ENCODE peak calls at places on chromosomes 3 and 15, in seven cellular contexts. Z is GM23338, O is heart left ventricle, R is AG04450, P is WERI-Rb-1, S is fibroblast of lung, B is pancreas. G is an unnamed sample.

GRCh38 chr3:46979958-46980497 is 562 bp downstream of the NBEAL2 start:
- DNase-seq in Z (no peak), O (no peak), R (no peak), P (no peak), S (no peak), B (peak; percentile 53), G (no peak)

GRCh38 chr3:128432301-128432897 is 34.3 kb downstream of the DNAJB8 start:
- DNase-seq in Z (peak; percentile 77), O (no peak), R (no peak), P (no peak), S (no peak), B (no peak), G (no peak)

GRCh38 chr3:183924956-183925355 is 40.3 kb upstream of the PARL start:
- DNase-seq in Z (no peak), O (no peak), R (peak; percentile 44), P (no peak), S (peak; percentile 61), B (no peak), G (peak; percentile 53)

GRCh38 chr15:90001683-90002427 is 731 bp downstream of the ZNF710 start:
- DNase-seq in Z (peak; percentile 83), O (peak; percentile 64), R (no peak), P (peak; percentile 38), S (peak; percentile 66), B (peak; percentile 64), G (peak; percentile 51)

GRCh38 chr3:45123841-45124269 is 22.3 kb downstream of the CDCP1 start:
- DNase-seq in Z (no peak), O (no peak), R (no peak), P (no peak), S (peak; percentile 96), B (no peak), G (peak; percentile 96)

GRCh38 chr3:62246094-62246493 is 127.3 kb downstream of the FEZF2 start:
- DNase-seq in Z (no peak), O (no peak), R (no peak), P (no peak), S (no peak), B (no peak), G (no peak)

GRCh38 chr3:141372656-141373055 is 4.4 kb downstream of the ZBTB38 start:
- DNase-seq in Z (no peak), O (no peak), R (no peak), P (no peak), S (no peak), B (no peak), G (no peak)

GRCh38 chr15:83626171-83626802 is 27.6 kb upstream of the ADAMTSL3 start:
- DNase-seq in Z (no peak), O (no peak), R (no peak), P (no peak), S (peak; percentile 34), B (no peak), G (no peak)

GRCh38 chr3:10529809-10530208 is 24.4 kb upstream of the ATP2B2 start:
- DNase-seq in Z (no peak), O (no peak), R (no peak), P (no peak), S (no peak), B (no peak), G (no peak)

GRCh38 chr15:43505723-43506122 is 11.7 kb upstream of the MAP1A start:
- DNase-seq in Z (no peak), O (no peak), R (peak; percentile 89), P (no peak), S (peak; percentile 81), B (no peak), G (peak; percentile 73)

GRCh38 chr3:2098398-2099027 is at the start of gene CNTN4:
- DNase-seq in Z (peak; percentile 82), O (peak; percentile 32), R (no peak), P (peak; percentile 91), S (no peak), B (peak; percentile 71), G (no peak)

GRCh38 chr3:98986073-98986472 is 84.6 kb upstream of the DCBLD2 start:
- DNase-seq in Z (peak; percentile 85), O (no peak), R (peak; percentile 91), P (no peak), S (peak; percentile 92), B (no peak), G (peak; percentile 97)

GRCh38 chr3:69901802-69902201 is 97.7 kb upstream of the SAMMSON start:
- DNase-seq in Z (no peak), O (peak; percentile 30), R (no peak), P (no peak), S (no peak), B (no peak), G (no peak)

GRCh38 chr15:70142322-70143191 is 44.8 kb upstream of the TLE3 start:
- DNase-seq in Z (no peak), O (peak; percentile 83), R (peak; percentile 52), P (no peak), S (peak; percentile 89), B (no peak), G (peak; percentile 12)

GRCh38 chr3:69181592-69182211 is 59.3 kb upstream of the LMOD3 start:
- DNase-seq in Z (no peak), O (peak; percentile 30), R (no peak), P (no peak), S (peak; percentile 74), B (no peak), G (peak; percentile 90)

GRCh38 chr15:76340198-76340801 is 3.7 kb downstream of the ISL2 start:
- DNase-seq in Z (peak; percentile 42), O (no peak), R (no peak), P (peak; percentile 30), S (peak; percentile 25), B (no peak), G (peak; percentile 72)

GRCh38 chr3:149465351-149465883 is 9.1 kb upstream of the TM4SF4 start:
- DNase-seq in Z (no peak), O (peak; percentile 30), R (no peak), P (no peak), S (no peak), B (no peak), G (no peak)

GRCh38 chr3:9433884-9434521 is 36.6 kb downstream of the SETD5 start:
- DNase-seq in Z (no peak), O (no peak), R (no peak), P (no peak), S (no peak), B (no peak), G (no peak)

GRCh38 chr3:9428411-9428810 is 31.0 kb downstream of the SETD5 start:
- DNase-seq in Z (no peak), O (no peak), R (no peak), P (no peak), S (no peak), B (no peak), G (no peak)

GRCh38 chr3:9435320-9435719 is 37.9 kb downstream of the SETD5 start:
- DNase-seq in Z (no peak), O (no peak), R (no peak), P (no peak), S (no peak), B (no peak), G (no peak)

DNA sequence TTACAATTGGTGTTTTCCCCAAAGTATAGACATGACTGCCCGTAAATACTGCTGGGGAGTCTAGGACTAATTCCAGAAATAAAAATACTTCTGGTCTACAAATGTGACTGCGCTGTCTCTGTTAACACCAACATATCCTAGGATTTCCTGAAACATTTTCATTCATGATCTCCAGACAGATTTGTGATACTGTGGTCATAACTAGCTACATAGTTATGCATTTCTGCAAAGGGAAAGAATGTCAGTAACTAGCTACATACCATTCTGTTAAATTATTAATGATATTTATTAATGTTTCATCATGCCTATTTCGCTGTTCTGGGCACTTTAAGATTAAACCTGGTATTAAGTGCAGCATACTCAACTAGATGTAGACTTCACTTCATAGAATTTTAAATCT is 33.3 kb downstream of the SETD5 start:
- DNase-seq in Z (no peak), O (no peak), R (no peak), P (no peak), S (no peak), B (no peak), G (no peak)
- TF ChIP-seq CTCF in Z (no peak), O (no peak), R (no peak), P (no peak), S (no peak), B (no peak), G (no peak)

GRCh38 chr3:16883726-16884083 is 1.1 kb upstream of the PLCL2 start:
- DNase-seq in Z (no peak), O (no peak), R (no peak), P (no peak), S (no peak), B (no peak), G (no peak)
- H3K4me3 ChIP-seq in Z (peak overlapping the region; percentile 76), O (peak overlapping the region; percentile 92), R (no peak overlapping the region), P (no peak overlapping the region), S (no peak overlapping the region), B (peak overlapping the region; percentile 92), G (peak overlapping the region; percentile 78)

GRCh38 chr3:73863546-73864079 is 238.9 kb upstream of the PDZRN3 start:
- DNase-seq in Z (no peak), O (no peak), R (no peak), P (no peak), S (no peak), B (no peak), G (no peak)
- TF ChIP-seq CTCF in Z (no peak), O (no peak), R (no peak), P (no peak), S (no peak), B (no peak), G (no peak)

GRCh38 chr15:48447657-48448056 is 116.4 kb downstream of the DUT start:
- DNase-seq in Z (no peak), O (no peak), R (no peak), P (no peak), S (peak; percentile 88), B (no peak), G (peak; percentile 80)

GRCh38 chr15:48449734-48450133 is 118.5 kb downstream of the DUT start:
- DNase-seq in Z (no peak), O (no peak), R (no peak), P (no peak), S (no peak), B (no peak), G (peak; percentile 26)

GRCh38 chr15:48451241-48451640 is 120.0 kb downstream of the DUT start:
- DNase-seq in Z (no peak), O (no peak), R (no peak), P (no peak), S (peak; percentile 40), B (no peak), G (no peak)

GRCh38 chr15:48451736-48452135 is 120.5 kb downstream of the DUT start:
- DNase-seq in Z (no peak), O (no peak), R (no peak), P (no peak), S (no peak), B (no peak), G (no peak)

GRCh38 chr15:48447058-48447457 is 115.8 kb downstream of the DUT start:
- DNase-seq in Z (no peak), O (no peak), R (no peak), P (no peak), S (no peak), B (no peak), G (no peak)
- H3K4me3 ChIP-seq in Z (no peak overlapping the region), O (no peak overlapping the region), R (no peak overlapping the region), P (no peak overlapping the region), S (no peak overlapping the region), B (no peak overlapping the region), G (no peak overlapping the region)

GRCh38 chr3:13500133-13500885 is 20.2 kb downstream of the HDAC11 start:
- DNase-seq in Z (peak; percentile 78), O (no peak), R (no peak), P (peak; percentile 54), S (no peak), B (no peak), G (no peak)
- TF ChIP-seq CTCF in Z (peak; percentile 89), O (peak; percentile 57), R (peak; percentile 58), P (peak; percentile 85), S (peak; percentile 57), B (no peak), G (peak; percentile 65)

G was measured in foreskin fibroblast.